ENCODE peak calls at places on chromosome 6, in four cellular contexts. R, S, K and U are unnamed samples.

GRCh38 chr6:142696123-142696522 is 248.9 kb downstream of the HIVEP2 start:
- DNase-seq in R (no peak), S (no peak), K (no peak), U (no peak)

GRCh38 chr6:139640453-139640852 is 266.0 kb upstream of the CITED2 start:
- DNase-seq in R (no peak), S (no peak), K (no peak), U (no peak)

GRCh38 chr6:124714728-124715127 is 247.5 kb upstream of the RNF217 start:
- DNase-seq in R (no peak), S (no peak), K (no peak), U (no peak)

GRCh38 chr6:100457251-100457990 is 7.3 kb downstream of the SIM1 start:
- DNase-seq in R (no peak), S (no peak), K (no peak), U (no peak)

GRCh38 chr6:46776070-46776752 is 17.0 kb upstream of the MEP1A start:
- DNase-seq in R (no peak), S (no peak), K (no peak), U (no peak)

GRCh38 chr6:71279740-71280139 is 8.9 kb upstream of the OGFRL1 start:
- DNase-seq in R (no peak), S (no peak), K (no peak), U (no peak)

GRCh38 chr6:135722679-135723078 is 128.8 kb upstream of the PDE7B start:
- DNase-seq in R (no peak), S (no peak), K (no peak), U (no peak)

GRCh38 chr6:108171291-108171917 is 5.6 kb downstream of the NR2E1 start:
- DNase-seq in R (no peak), S (no peak), K (no peak), U (no peak)

GRCh38 chr6:112400282-112400681 is 53.2 kb downstream of the RFPL4B start:
- DNase-seq in R (no peak), S (no peak), K (no peak), U (no peak)

GRCh38 chr6:80132942-80133517 is 26.6 kb downstream of the BCKDHB start:
- DNase-seq in R (no peak), S (peak; percentile 19), K (peak; percentile 25), U (no peak)